ENCODE peak calls at places on chromosomes 13 and 19, in five cellular contexts. J is SK-N-SH, D is suprapubic skin, C is heart right ventricle, A is foreskin fibroblast. U is an unnamed sample.
A peak's percentile ranks its signal among the peaks of the same experiment; 100 is the strongest.

GRCh38 chr13:101429733-101430132 is 13.4 kb upstream of the NALCN start:
- DNase-seq in J (no peak), D (no peak), C (no peak), A (no peak), U (no peak)

GRCh38 chr19:13794388-13794751 is 873 bp upstream of the ZSWIM4 start:
- DNase-seq in J (no peak), D (no peak), C (peak; percentile 86), A (peak; percentile 91), U (peak; percentile 96)

GRCh38 chr19:20664917-20665781 is 3.8 kb upstream of the ZNF626 start:
- DNase-seq in J (no peak), D (no peak), C (peak; percentile 27), A (peak; percentile 20), U (no peak)

GRCh38 chr13:49435992-49436391 is 7.9 kb downstream of the CAB39L start:
- DNase-seq in J (no peak), D (no peak), C (no peak), A (no peak), U (no peak)

GRCh38 chr13:30113983-30114491 is 193.3 kb downstream of the KATNAL1 start:
- DNase-seq in J (no peak), D (no peak), C (no peak), A (no peak), U (no peak)

GRCh38 chr13:103046676-103047075 is 19.5 kb downstream of the SLC10A2 start:
- DNase-seq in J (no peak), D (no peak), C (no peak), A (no peak), U (no peak)

GRCh38 chr13:34162545-34162936 is 344.6 kb downstream of the RFC3 start:
- DNase-seq in J (no peak), D (no peak), C (no peak), A (peak; percentile 50), U (peak; percentile 56)

GRCh38 chr13:56735537-56735942 is 405.2 kb upstream of the PRR20A start:
- DNase-seq in J (no peak), D (no peak), C (no peak), A (no peak), U (no peak)

GRCh38 chr13:108274718-108275117 is 5.2 kb downstream of the TNFSF13B start:
- DNase-seq in J (no peak), D (no peak), C (no peak), A (no peak), U (no peak)

GRCh38 chr13:43301341-43301969 is 278.1 kb downstream of the DNAJC15 start:
- DNase-seq in J (no peak), D (no peak), C (no peak), A (peak; percentile 56), U (no peak)

GRCh38 chr19:8025321-8025720 is 19.9 kb upstream of the ELAVL1 start:
- DNase-seq in J (no peak), D (no peak), C (no peak), A (no peak), U (no peak)

GRCh38 chr19:39004403-39004802 is 27.9 kb downstream of the FBXO27 start:
- DNase-seq in J (no peak), D (no peak), C (no peak), A (no peak), U (no peak)

GRCh38 chr19:2724148-2724557 is 3.0 kb upstream of the DIRAS1 start:
- DNase-seq in J (peak; percentile 54), D (no peak), C (no peak), A (no peak), U (no peak)

GRCh38 chr13:109938255-109938936 is 152.0 kb upstream of the IRS2 start:
- DNase-seq in J (no peak), D (no peak), C (no peak), A (peak; percentile 94), U (peak; percentile 52)

GRCh38 chr19:11673608-11674041 is 65.1 kb downstream of the ZNF823 start:
- DNase-seq in J (no peak), D (no peak), C (peak; percentile 83), A (peak; percentile 80), U (no peak)

GRCh38 chr13:51785592-51786424 is 18.2 kb downstream of the DHRS12 start:
- DNase-seq in J (peak; percentile 85), D (no peak), C (peak; percentile 60), A (peak; percentile 87), U (peak; percentile 38)

GRCh38 chr13:98480915-98481510 is 95.9 kb downstream of the STK24 start:
- DNase-seq in J (peak; percentile 49), D (no peak), C (no peak), A (peak; percentile 75), U (no peak)

GRCh38 chr13:98174995-98175394 is 2.1 kb downstream of the RNF113B start:
- DNase-seq in J (no peak), D (no peak), C (no peak), A (peak; percentile 12), U (no peak)

GRCh38 chr19:58002384-58003152 is at the start of gene ZNF606:
- DNase-seq in J (peak; percentile 94), D (peak; percentile 89), C (peak; percentile 89), A (peak; percentile 96), U (peak; percentile 21)

GRCh38 chr13:44389003-44389666 is 15.5 kb downstream of the SERP2 start:
- DNase-seq in J (no peak), D (no peak), C (no peak), A (no peak), U (no peak)

GRCh38 chr13:112709825-112710783 is 20.3 kb downstream of the ATP11A start:
- DNase-seq in J (no peak), D (no peak), C (no peak), A (no peak), U (no peak)

GRCh38 chr19:19131989-19132388 is 6.3 kb downstream of the TMEM161A start:
- DNase-seq in J (no peak), D (no peak), C (no peak), A (no peak), U (no peak)

GRCh38 chr19:8357007-8357521 is 6.9 kb upstream of the ANGPTL4 start:
- DNase-seq in J (no peak), D (no peak), C (no peak), A (no peak), U (no peak)

GRCh38 chr13:108902557-108903155 is 273.2 kb downstream of the MYO16 start:
- DNase-seq in J (no peak), D (no peak), C (no peak), A (peak; percentile 70), U (no peak)

GRCh38 chr13:33105387-33106005 is 89.3 kb downstream of the KL start:
- DNase-seq in J (no peak), D (no peak), C (no peak), A (no peak), U (no peak)

GRCh38 chr13:31172535-31172934 is 10.8 kb upstream of the HSPH1 start:
- DNase-seq in J (no peak), D (no peak), C (no peak), A (peak; percentile 78), U (no peak)

GRCh38 chr13:73816702-73817101 is 317.5 kb downstream of the KLF12 start:
- DNase-seq in J (no peak), D (no peak), C (no peak), A (no peak), U (no peak)

GRCh38 chr13:19268331-19268730 is 86.7 kb upstream of the TUBA3C start:
- DNase-seq in J (no peak), D (no peak), C (no peak), A (no peak), U (no peak)

GRCh38 chr19:48311384-48311783 is 14.0 kb upstream of the EMP3 start:
- DNase-seq in J (no peak), D (no peak), C (no peak), A (no peak), U (no peak)

GRCh38 chr13:110422913-110423688 is 116.0 kb downstream of the COL4A2 start:
- DNase-seq in J (no peak), D (no peak), C (no peak), A (peak; percentile 33), U (no peak)

GRCh38 chr19:15640294-15640903 is at the start of gene CYP4F3:
- DNase-seq in J (peak; percentile 24), D (no peak), C (peak; percentile 43), A (no peak), U (no peak)

GRCh38 chr13:109755551-109755950 is 30.8 kb downstream of the IRS2 start:
- DNase-seq in J (no peak), D (no peak), C (no peak), A (no peak), U (no peak)

GRCh38 chr13:96218475-96218874 is 128.6 kb downstream of the HS6ST3 start:
- DNase-seq in J (no peak), D (no peak), C (no peak), A (no peak), U (no peak)

GRCh38 chr19:54029930-54030490 is 33.7 kb downstream of the VSTM1 start:
- DNase-seq in J (peak; percentile 71), D (no peak), C (peak; percentile 34), A (peak; percentile 83), U (no peak)

GRCh38 chr19:56189785-56190184 is 7.8 kb downstream of the ZSCAN5B start:
- DNase-seq in J (no peak), D (no peak), C (no peak), A (no peak), U (no peak)

GRCh38 chr13:48487968-48488367 is 44.9 kb downstream of the RCBTB2 start:
- DNase-seq in J (no peak), D (no peak), C (no peak), A (no peak), U (no peak)

GRCh38 chr19:4584670-4585460 is 25.4 kb upstream of the SEMA6B start:
- DNase-seq in J (peak; percentile 79), D (no peak), C (no peak), A (peak; percentile 27), U (no peak)

GRCh38 chr13:65966991-65967451 is 1263.1 kb downstream of the PCDH9 start:
- DNase-seq in J (peak; percentile 7), D (no peak), C (no peak), A (peak; percentile 43), U (no peak)

GRCh38 chr19:38720559-38721236 is 23.6 kb downstream of the CAPN12 start:
- DNase-seq in J (no peak), D (no peak), C (no peak), A (no peak), U (no peak)

GRCh38 chr19:44732235-44733014 is 16.1 kb upstream of the BCL3 start:
- DNase-seq in J (no peak), D (no peak), C (no peak), A (no peak), U (no peak)

GRCh38 chr19:41363753-41364545 is at the start of gene B9D2:
- DNase-seq in J (peak; percentile 97), D (peak; percentile 99), C (peak; percentile 99), A (peak; percentile 99), U (peak; percentile 89)
- TF ChIP-seq CTCF in J (no peak), D (no peak), C (no peak), A (no peak), U (no peak)

GRCh38 chr19:6752257-6753177 is 13.0 kb downstream of the TRIP10 start:
- DNase-seq in J (no peak), D (no peak), C (no peak), A (no peak), U (no peak)
- H3K4me3 ChIP-seq in J (no peak overlapping the region), D (peak overlapping the region; percentile 38), C (no peak overlapping the region), A (peak overlapping the region; percentile 48), U (peak overlapping the region; percentile 35)

GRCh38 chr13:59477011-59477410 is 686.7 kb downstream of the DIAPH3 start:
- DNase-seq in J (no peak), D (no peak), C (no peak), A (no peak), U (no peak)
- TF ChIP-seq CTCF in J (peak; percentile 47), D (no peak), C (peak; percentile 34), A (peak; percentile 12), U (peak; percentile 15)

GRCh38 chr13:35471466-35472307 is 4.8 kb downstream of the MAB21L1 start:
- DNase-seq in J (no peak), D (no peak), C (no peak), A (peak; percentile 78), U (no peak)
- H3K4me3 ChIP-seq in J (peak overlapping the region; percentile 64), D (peak overlapping the region; percentile 59), C (peak overlapping the region; percentile 36), A (peak overlapping the region; percentile 81), U (peak overlapping the region; percentile 94)

U was measured in BJ.